ENCODE peak calls at places on chromosomes 4 and X, in four cellular contexts. N is H9, V is uterus, E is heart right ventricle. R is an unnamed sample.

GRCh38 chr4:46992338-46992737 is 1.0 kb downstream of the GABRA4 start:
- DNase-seq in N (no peak), V (no peak), E (no peak), R (no peak)

GRCh38 chr4:121256346-121256745 is 92.2 kb upstream of the TNIP3 start:
- DNase-seq in N (no peak), V (no peak), E (no peak), R (no peak)

GRCh38 chr4:159006202-159006601 is 96.7 kb upstream of the RAPGEF2 start:
- DNase-seq in N (no peak), V (no peak), E (no peak), R (no peak)

GRCh38 chrX:16869393-16870094 is 618 bp downstream of the RBBP7 start:
- DNase-seq in N (peak), V (no peak), E (peak), R (peak)

GRCh38 chr4:168200685-168201084 is 108.3 kb downstream of the ANXA10 start:
- DNase-seq in N (no peak), V (no peak), E (no peak), R (no peak)

GRCh38 chr4:105710678-105711077 is 2.1 kb downstream of the GSTCD start:
- DNase-seq in N (no peak), V (no peak), E (no peak), R (no peak)

GRCh38 chrX:120604359-120604782 is 470 bp downstream of the MCTS1 start:
- DNase-seq in N (no peak), V (no peak), E (no peak), R (no peak)

GRCh38 chr4:80913381-80913780 is 117.1 kb upstream of the BMP3 start:
- DNase-seq in N (no peak), V (no peak), E (no peak), R (no peak)

GRCh38 chr4:125961626-125962025 is 646.9 kb downstream of the FAT4 start:
- DNase-seq in N (no peak), V (no peak), E (no peak), R (peak)

GRCh38 chrX:8731579-8732395 is at the start of gene ANOS1:
- DNase-seq in N (peak), V (no peak), E (peak), R (peak)

GRCh38 chrX:118631586-118631985 is 95.8 kb upstream of the IL13RA1 start:
- DNase-seq in N (no peak), V (no peak), E (no peak), R (no peak)

GRCh38 chr4:1976416-1977352 is 32.1 kb downstream of the NELFA start:
- DNase-seq in N (peak), V (no peak), E (no peak), R (peak)

GRCh38 chr4:15414601-15415091 is 13.2 kb upstream of the C1QTNF7 start:
- DNase-seq in N (no peak), V (no peak), E (no peak), R (no peak)

GRCh38 chr4:17642404-17642783 is 28.0 kb downstream of the MED28 start:
- DNase-seq in N (no peak), V (no peak), E (no peak), R (no peak)

GRCh38 chrX:148804579-148804978 is 304.2 kb downstream of the AFF2 start:
- DNase-seq in N (no peak), V (no peak), E (no peak), R (no peak)

GRCh38 chrX:19563746-19564145 is 48.4 kb upstream of the MAP3K15 start:
- DNase-seq in N (no peak), V (no peak), E (no peak), R (no peak)

GRCh38 chr4:85790582-85790981 is 315.6 kb downstream of the ARHGAP24 start:
- DNase-seq in N (no peak), V (no peak), E (no peak), R (no peak)

GRCh38 chr4:146192060-146192459 is 16.5 kb downstream of the LSM6 start:
- DNase-seq in N (no peak), V (no peak), E (no peak), R (no peak)

GRCh38 chr4:113952452-113953029 is 26.9 kb downstream of the ARSJ start:
- DNase-seq in N (peak), V (no peak), E (no peak), R (no peak)

GRCh38 chr4:37745946-37746345 is 59.8 kb upstream of the RELL1 start:
- DNase-seq in N (no peak), V (no peak), E (no peak), R (no peak)

GRCh38 chr4:3638080-3638715 is 106.0 kb upstream of the LRPAP1 start:
- DNase-seq in N (no peak), V (peak), E (no peak), R (peak)

GRCh38 chrX:24629701-24630100 is 17.4 kb downstream of the PCYT1B start:
- DNase-seq in N (no peak), V (no peak), E (no peak), R (no peak)

GRCh38 chr4:119706804-119707203 is 78.2 kb upstream of the PDE5A start:
- DNase-seq in N (no peak), V (no peak), E (no peak), R (no peak)

GRCh38 chr4:139651282-139652194 is 14.1 kb upstream of the MGST2 start:
- DNase-seq in N (peak), V (peak), E (peak), R (peak)

GRCh38 chr4:2962614-2963184 is 507 bp downstream of the NOP14 start:
- DNase-seq in N (peak), V (no peak), E (no peak), R (no peak)

GRCh38 chr4:40331092-40331824 is 3.9 kb upstream of the CHRNA9 start:
- DNase-seq in N (no peak), V (no peak), E (no peak), R (no peak)
- H3K27ac ChIP-seq in N (no peak), V (no peak), E (no peak), R (no peak)

GRCh38 chr4:148648599-148648998 is 206.4 kb upstream of the NR3C2 start:
- DNase-seq in N (no peak), V (no peak), E (no peak), R (no peak)
- H3K27ac ChIP-seq in N (no peak), V (no peak), E (no peak), R (no peak)

GRCh38 chr4:98293089-98293887 is 32.1 kb downstream of the RAP1GDS1 start:
- DNase-seq in N (no peak), V (no peak), E (no peak), R (no peak)
- H3K27ac ChIP-seq in N (no peak), V (no peak), E (no peak), R (no peak)

GRCh38 chrX:139869796-139870195 is 63.1 kb downstream of the ATP11C start:
- DNase-seq in N (no peak), V (no peak), E (no peak), R (no peak)
- H3K27ac ChIP-seq in N (no peak), V (no peak), E (no peak), R (no peak)

DNA sequence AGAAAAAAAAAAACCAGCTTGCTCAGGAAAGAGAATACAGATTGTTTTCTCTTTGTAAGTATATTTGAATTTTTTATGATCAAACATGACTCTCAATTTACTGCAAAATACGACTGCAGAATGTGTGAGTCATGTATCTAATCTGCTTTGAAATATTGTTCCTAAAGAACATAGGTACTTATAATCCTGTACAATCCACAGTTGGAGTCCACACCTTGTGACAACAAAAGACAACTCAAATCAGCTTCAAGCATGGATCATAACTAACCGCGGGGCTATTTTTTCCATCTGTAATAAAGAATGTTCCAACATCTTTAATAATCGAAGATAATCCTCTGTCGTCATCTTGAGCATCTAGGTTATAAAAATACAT is 77.8 kb upstream of the STIM2 start:
- DNase-seq in N (no peak), V (no peak), E (no peak), R (no peak)
- H3K27ac ChIP-seq in N (no peak), V (no peak), E (no peak), R (no peak)

R was measured in spleen.